ENCODE peak calls at places on chromosomes 1 and 21, in four cellular contexts. Y, H, J and U are unnamed samples.

GRCh38 chr1:118243269-118243668 is 58.2 kb upstream of the SPAG17 start:
- DNase-seq in H (no peak), Y (no peak), J (no peak), U (no peak)

GRCh38 chr1:163275222-163275621 is 46.5 kb upstream of the NUF2 start:
- DNase-seq in J (no peak), Y (peak; percentile 12), H (no peak), U (no peak)

GRCh38 chr1:243834130-243834529 is 15.9 kb downstream of the AKT3 start:
- DNase-seq in Y (no peak), H (no peak), J (no peak), U (no peak)

GRCh38 chr1:119554188-119554587 is 47.2 kb downstream of the HSD3B1 start:
- DNase-seq in J (peak; percentile 27), Y (peak; percentile 85), H (no peak), U (peak; percentile 38)

GRCh38 chr1:46802901-46803574 is 4.2 kb downstream of the CYP4B1 start:
- DNase-seq in H (no peak), J (no peak), Y (no peak), U (no peak)

GRCh38 chr1:159040206-159040605 is 30.5 kb downstream of the IFI16 start:
- DNase-seq in Y (peak; percentile 61), J (no peak), H (no peak), U (no peak)

GRCh38 chr1:167529829-167530474 is 11.6 kb upstream of the CD247 start:
- DNase-seq in H (no peak), J (no peak), Y (no peak), U (no peak)

GRCh38 chr21:43370091-43370658 is 56.8 kb downstream of the SIK1 start:
- DNase-seq in H (no peak), J (no peak), Y (peak; percentile 25), U (no peak)

GRCh38 chr1:93692983-93693591 is 11.4 kb upstream of the BCAR3 start:
- DNase-seq in J (no peak), Y (peak; percentile 73), H (no peak), U (no peak)

GRCh38 chr1:229653420-229653819 is 27.4 kb downstream of the URB2 start:
- DNase-seq in H (no peak), J (no peak), Y (no peak), U (no peak)

GRCh38 chr1:167107456-167107855 is 13.6 kb downstream of the STYXL2 start:
- DNase-seq in Y (no peak), H (no peak), J (no peak), U (no peak)

GRCh38 chr1:9624081-9624480 is 27.4 kb upstream of the PIK3CD start:
- DNase-seq in H (no peak), Y (no peak), J (no peak), U (no peak)

DNA sequence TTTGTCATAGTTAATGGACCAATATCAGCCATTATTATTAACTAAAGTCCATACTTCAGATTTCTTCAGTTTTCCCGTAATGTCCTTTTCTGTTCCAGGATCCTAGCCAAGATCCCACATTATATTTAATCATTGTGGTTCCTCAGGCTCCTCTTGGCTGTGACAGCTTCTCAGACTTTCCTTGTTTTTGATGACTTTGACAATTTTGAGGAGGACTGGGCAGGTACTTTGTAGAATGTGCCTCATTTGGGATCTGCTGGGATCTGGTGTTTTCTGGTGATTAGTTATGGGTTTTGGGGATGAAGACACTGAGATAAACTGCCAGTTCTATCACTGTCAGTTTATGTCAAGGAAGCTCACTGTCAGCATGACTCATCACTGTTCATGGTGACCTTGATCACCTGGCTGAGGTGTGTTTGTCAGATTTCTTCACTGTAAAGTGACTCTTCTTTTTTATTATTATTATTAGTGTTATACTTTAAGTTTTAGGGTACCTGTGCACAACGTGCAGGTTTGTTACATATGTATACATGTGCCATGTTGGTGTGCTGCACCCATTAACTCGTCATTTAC is 66.3 kb downstream of the PCBP3 start:
- DNase-seq in Y (no peak), J (no peak), H (no peak), U (no peak)
- H3K9me3 ChIP-seq in Y (peaks cover 7% of the 10 kb centered on the region), J (peaks cover 21% of the 10 kb centered on the region), H (no peaks in the 10 kb centered on the region), U (peaks cover 10% of the 10 kb centered on the region)

DNA sequence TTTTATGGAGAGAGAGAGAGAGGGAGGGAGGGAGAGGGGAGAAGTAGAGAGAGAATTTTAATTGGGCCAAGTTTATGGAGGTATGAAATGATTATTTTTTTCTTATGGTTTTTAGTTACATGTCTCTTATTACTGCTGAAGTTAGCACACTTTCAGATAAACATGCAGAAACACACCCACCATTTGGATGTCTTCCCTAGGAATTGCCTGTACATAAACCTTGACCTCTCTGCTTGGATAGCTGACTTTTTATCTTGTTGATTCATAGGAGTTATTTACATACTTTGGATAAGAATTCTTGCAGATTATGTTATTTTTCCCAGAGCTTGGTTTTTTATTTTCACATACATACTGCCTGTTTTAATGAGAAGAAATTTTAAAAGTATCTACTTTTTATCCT is 310.2 kb upstream of the ADAMTS5 start:
- DNase-seq in Y (no peak), J (no peak), H (no peak), U (no peak)
- H3K9me3 ChIP-seq in Y (peaks cover 3% of the 10 kb centered on the region), J (no peaks in the 10 kb centered on the region), H (no peaks in the 10 kb centered on the region), U (no peaks in the 10 kb centered on the region)

DNA sequence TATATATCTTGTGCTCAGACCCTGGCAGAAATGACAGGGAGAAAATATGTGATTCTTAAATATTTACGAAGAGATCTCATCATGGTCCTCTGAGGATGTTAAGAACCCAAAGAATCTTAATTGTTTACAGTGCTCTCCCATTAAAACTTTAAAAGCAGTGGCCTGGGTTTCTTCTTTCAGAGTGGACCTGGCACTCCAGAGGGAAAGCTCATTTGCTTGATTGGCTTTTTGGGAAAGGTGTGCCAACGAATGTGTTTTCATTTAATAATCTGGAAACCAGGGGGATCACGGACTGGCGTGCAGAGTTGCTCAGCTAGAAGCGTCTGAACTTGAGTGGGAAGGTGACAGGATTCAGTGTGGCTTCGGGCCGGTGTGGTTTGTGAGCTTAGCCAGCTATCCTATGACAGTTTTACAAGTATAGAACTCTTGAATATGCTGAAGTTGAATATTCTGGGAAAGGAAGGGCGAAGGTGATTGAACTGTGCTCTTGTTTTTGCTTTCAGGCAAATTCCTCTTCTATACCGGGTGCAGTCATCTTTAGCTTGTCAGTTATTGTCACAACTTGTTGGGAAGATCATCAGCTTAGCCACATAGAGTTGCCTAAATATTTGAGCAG is 154.8 kb downstream of the C1orf21 start:
- DNase-seq in Y (no peak), H (no peak), J (no peak), U (no peak)
- H3K9me3 ChIP-seq in Y (peaks cover 10% of the 10 kb centered on the region), H (no peaks in the 10 kb centered on the region), J (peaks cover 8% of the 10 kb centered on the region), U (no peaks in the 10 kb centered on the region)

GRCh38 chr1:247047260-247047659 is 31.4 kb downstream of the ZNF670 start:
- DNase-seq in Y (no peak), J (no peak), H (no peak), U (no peak)
- H3K9me3 ChIP-seq in Y (peaks cover 82% of the 10 kb centered on the region), J (peaks cover 53% of the 10 kb centered on the region), H (no peaks in the 10 kb centered on the region), U (peaks cover 88% of the 10 kb centered on the region)

DNA sequence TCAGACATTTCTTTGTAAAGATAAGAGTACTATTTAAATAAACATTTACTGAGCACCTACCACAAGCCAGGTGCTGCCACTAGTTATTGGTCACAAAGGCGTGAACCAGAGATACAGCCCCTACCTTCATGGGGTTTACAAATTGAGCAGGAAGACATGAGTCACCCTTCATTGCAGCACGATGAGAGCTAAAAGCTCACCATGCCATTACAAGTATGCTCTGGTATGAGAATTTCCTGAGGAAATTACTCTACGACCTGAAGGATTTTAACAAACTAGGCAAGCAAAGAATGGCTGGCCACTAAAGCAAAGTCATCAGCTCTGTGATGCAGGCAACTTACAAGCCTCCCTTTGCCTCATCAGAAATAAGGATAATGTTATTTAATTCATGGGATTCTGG is 346.8 kb downstream of the BRINP2 start:
- DNase-seq in H (no peak), Y (peak; percentile 12), J (no peak), U (no peak)
- H3K9me3 ChIP-seq in H (no peaks in the 10 kb centered on the region), Y (peaks cover under 1% of the 10 kb centered on the region), J (no peaks in the 10 kb centered on the region), U (no peaks in the 10 kb centered on the region)

DNA sequence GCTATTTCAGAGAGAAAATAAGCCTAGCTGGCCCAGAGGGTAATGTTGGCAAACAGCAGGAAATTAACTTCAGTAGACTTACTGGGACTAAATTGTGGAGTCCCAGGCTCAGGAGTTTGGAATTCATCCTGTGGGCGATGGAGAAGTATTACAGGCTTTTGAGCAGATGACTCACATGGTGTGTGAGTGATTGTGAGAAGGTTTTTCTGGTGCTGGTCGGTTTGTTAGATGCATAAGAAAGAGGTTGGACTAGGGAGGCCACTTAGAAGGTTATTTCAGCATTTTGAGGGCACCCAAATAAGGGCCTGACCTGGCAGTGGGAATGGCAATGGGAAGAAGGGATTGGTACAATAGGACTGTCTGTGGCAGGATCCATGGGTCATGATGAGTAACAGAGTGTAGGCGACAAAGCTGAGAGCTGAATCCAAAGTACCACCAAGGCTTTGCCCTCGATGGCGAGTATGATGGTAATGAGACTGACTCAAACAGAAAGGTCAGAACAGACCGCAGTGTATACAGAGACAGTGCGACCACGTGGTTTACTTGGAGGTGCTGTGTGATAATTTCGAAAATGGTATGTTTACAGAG is 69.2 kb upstream of the KIF26B start:
- DNase-seq in H (no peak), J (no peak), Y (peak; percentile 86), U (no peak)
- H3K9me3 ChIP-seq in H (no peaks in the 10 kb centered on the region), J (no peaks in the 10 kb centered on the region), Y (no peaks in the 10 kb centered on the region), U (no peaks in the 10 kb centered on the region)

DNA sequence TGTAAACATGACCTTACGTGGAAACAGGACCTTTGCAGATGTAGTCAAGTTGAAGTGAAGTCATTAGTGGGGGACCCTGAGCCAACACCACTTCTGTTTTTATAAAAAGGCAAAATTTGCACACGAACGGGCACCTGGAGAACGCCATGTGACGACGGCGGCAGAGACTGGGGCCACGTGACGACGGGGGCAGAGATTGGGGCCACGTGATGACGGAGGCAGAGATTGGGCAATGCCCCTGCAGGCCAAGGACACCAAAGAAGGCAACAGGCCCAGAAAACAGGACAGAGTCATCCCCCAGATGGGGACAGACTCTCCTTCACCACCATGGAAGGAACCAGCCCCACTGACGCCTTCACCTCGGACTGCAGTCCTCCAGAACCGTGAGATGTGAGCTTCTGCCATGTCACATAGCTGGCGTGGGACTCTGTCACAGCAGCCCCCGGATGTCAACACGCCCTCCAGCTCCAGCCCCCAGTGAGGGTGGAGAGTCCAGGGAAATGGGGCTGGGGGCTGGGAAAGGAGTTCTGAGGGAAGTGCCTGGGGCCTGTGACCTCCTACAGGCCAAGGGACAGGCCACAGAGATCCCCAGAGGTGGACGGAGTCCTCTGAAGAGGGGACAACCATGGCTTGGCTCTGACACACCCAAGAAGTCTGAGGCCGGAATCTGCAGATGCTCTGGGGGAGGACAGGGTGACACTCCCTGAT is 4.0 kb downstream of the KRTAP12-4 start:
- DNase-seq in H (no peak), J (no peak), Y (no peak), U (no peak)
- H3K9me3 ChIP-seq in H (no peaks in the 10 kb centered on the region), J (peaks cover 15% of the 10 kb centered on the region), Y (no peaks in the 10 kb centered on the region), U (no peaks in the 10 kb centered on the region)

DNA sequence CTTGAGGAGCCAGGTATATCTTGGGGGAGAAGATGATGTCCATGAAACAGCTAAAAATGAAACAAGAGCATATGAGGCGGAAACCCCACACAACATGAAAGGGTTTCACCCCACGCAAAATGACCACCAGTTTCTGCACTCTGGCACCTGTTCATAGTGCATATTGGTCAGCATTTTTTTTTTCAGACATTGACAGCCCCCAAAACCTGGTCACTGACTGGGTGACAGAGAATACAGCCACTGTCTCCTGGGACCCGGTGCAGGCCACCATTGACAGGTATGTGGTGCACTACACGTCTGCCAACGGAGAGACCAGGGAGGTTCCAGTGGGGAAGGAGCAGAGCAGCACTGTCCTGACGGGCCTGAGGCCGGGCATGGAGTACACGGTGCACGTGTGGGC is 50.7 kb downstream of the TNN start:
- DNase-seq in Y (no peak), H (no peak), J (no peak), U (no peak)
- H3K9me3 ChIP-seq in Y (peaks cover 10% of the 10 kb centered on the region), H (no peaks in the 10 kb centered on the region), J (peaks cover 20% of the 10 kb centered on the region), U (peaks cover 3% of the 10 kb centered on the region)